ENCODE peak calls at places on chromosomes 12 and 14, in six cellular contexts. J, B, C, L, R and A are unnamed samples. For H3K36me3, the result is how much of the 10 kb centered on the place peaks cover.

GRCh38 chr14:105497671-105498429 is 6.8 kb downstream of the TEDC1 start:
- DNase-seq in J (no peak), B (no peak), C (no peak), L (no peak), R (no peak), A (peak)

GRCh38 chr12:98646165-98646764 is 1.2 kb downstream of the APAF1 start:
- DNase-seq in J (no peak), B (peak), C (peak), L (no peak), R (no peak), A (no peak)

GRCh38 chr14:103078420-103078749 is 5.6 kb upstream of the LBHD2 start:
- DNase-seq in J (peak), B (peak), C (peak), L (peak), R (peak), A (peak)

GRCh38 chr12:132438139-132438700 is 51.7 kb upstream of the FBRSL1 start:
- DNase-seq in J (no peak), B (no peak), C (no peak), L (no peak), R (no peak), A (no peak)

GRCh38 chr12:130084359-130084758 is 77.9 kb upstream of the FZD10 start:
- DNase-seq in J (no peak), B (no peak), C (no peak), L (no peak), R (no peak), A (no peak)

GRCh38 chr12:105352940-105353635 is 22.6 kb downstream of the C12orf75 start:
- DNase-seq in J (no peak), B (peak), C (no peak), L (no peak), R (no peak), A (no peak)

GRCh38 chr14:28375295-28375694 is 391.3 kb upstream of the FOXG1 start:
- DNase-seq in J (peak), B (peak), C (no peak), L (peak), R (no peak), A (no peak)

GRCh38 chr12:70719672-70720420 is 82.6 kb upstream of the PTPRB start:
- DNase-seq in J (peak), B (peak), C (peak), L (peak), R (no peak), A (no peak)

GRCh38 chr12:122835693-122836026 is 403 bp downstream of the HIP1R start:
- DNase-seq in J (peak), B (no peak), C (no peak), L (no peak), R (no peak), A (peak)

GRCh38 chr12:60863421-60863820 is 1267.6 kb downstream of the SLC16A7 start:
- DNase-seq in J (no peak), B (no peak), C (no peak), L (no peak), R (no peak), A (no peak)

GRCh38 chr12:24198936-24199644 is 249.6 kb upstream of the SOX5 start:
- DNase-seq in J (no peak), B (peak), C (no peak), L (no peak), R (peak), A (no peak)

GRCh38 chr12:51536159-51536558 is 54.9 kb upstream of the SCN8A start:
- DNase-seq in J (no peak), B (peak), C (peak), L (no peak), R (no peak), A (no peak)

GRCh38 chr12:119204137-119204536 is 25.4 kb downstream of the HSPB8 start:
- DNase-seq in J (no peak), B (no peak), C (no peak), L (no peak), R (no peak), A (no peak)

GRCh38 chr12:54564768-54565167 is 15.4 kb downstream of the PDE1B start:
- DNase-seq in J (no peak), B (no peak), C (no peak), L (peak), R (no peak), A (no peak)

GRCh38 chr12:103468837-103469236 is 26.9 kb downstream of the C12orf42 start:
- DNase-seq in J (no peak), B (no peak), C (no peak), L (peak), R (no peak), A (no peak)

GRCh38 chr12:52052471-52053186 is 1.4 kb downstream of the NR4A1 start:
- DNase-seq in J (no peak), B (no peak), C (peak), L (no peak), R (no peak), A (no peak)

GRCh38 chr12:32084017-32084688 is 22.5 kb upstream of the BICD1 start:
- DNase-seq in J (no peak), B (peak), C (no peak), L (no peak), R (no peak), A (no peak)

GRCh38 chr12:15831315-15831993 is 42.3 kb upstream of the EPS8 start:
- DNase-seq in J (no peak), B (no peak), C (no peak), L (no peak), R (no peak), A (no peak)

GRCh38 chr12:77569876-77570275 is 260.8 kb upstream of the NAV3 start:
- DNase-seq in J (no peak), B (no peak), C (no peak), L (no peak), R (no peak), A (no peak)

GRCh38 chr12:75943730-75944096 is 87.9 kb downstream of the PHLDA1 start:
- DNase-seq in J (peak), B (no peak), C (no peak), L (no peak), R (no peak), A (no peak)

GRCh38 chr14:23022849-23023499 is 11.7 kb downstream of the PSMB5 start:
- DNase-seq in J (no peak), B (no peak), C (no peak), L (no peak), R (no peak), A (no peak)

GRCh38 chr14:74301594-74302159 is 1.1 kb downstream of the ABCD4 start:
- DNase-seq in J (no peak), B (no peak), C (no peak), L (no peak), R (no peak), A (peak)
- H3K9ac ChIP-seq in J (no peak), B (no peak), C (peak), L (peak), R (peak), A (peak)

GRCh38 chr14:68919129-68919927 is 59.8 kb downstream of the ACTN1 start:
- DNase-seq in J (no peak), B (no peak), C (no peak), L (no peak), R (no peak), A (no peak)
- H3K36me3 ChIP-seq in J (under half), B (under half), C (half or more), L (half or more), R (under half), A (under half)

DNA sequence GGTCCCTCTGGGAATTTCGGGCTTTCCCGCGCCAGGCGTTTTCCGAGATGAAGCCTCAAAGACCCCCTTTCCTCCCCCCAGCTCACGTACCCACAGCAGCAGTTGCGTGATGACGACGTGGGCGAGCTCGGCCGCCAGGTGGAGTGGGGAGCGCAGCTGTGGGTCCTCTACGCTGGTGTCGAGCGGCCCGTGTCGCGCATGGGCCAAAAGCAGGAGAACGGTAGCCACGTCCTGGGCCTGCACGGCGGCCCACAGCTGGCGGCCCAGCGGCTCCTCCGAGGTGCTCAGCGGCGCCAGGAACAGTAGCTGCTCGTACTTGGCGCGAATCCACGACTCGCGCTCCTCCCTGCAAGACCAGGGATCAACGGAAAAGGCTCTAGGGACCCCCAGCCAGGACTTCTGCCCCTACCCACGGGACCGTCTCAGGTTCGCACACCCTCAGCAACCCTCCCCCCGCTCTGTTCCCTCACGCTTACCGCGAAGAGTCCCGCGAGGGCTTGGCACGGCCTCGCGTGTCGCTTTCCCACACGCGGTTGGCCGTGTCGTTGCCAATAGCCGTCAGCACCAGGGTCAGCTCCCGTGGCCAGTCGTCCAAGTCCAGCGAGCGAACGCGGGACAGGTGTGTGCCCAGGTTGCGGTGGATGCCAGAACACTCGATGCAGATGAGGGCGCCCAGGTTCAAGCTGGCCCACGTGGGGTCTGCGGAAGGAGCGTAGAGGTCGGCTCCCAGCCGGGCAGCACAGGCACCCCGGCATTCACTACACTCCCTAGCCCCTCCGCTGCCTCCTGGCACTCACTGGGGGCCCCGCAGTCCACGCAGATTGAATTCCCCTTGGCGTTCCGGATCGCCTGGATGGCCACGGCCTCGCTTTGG is 11.4 kb downstream of the AGAP2 start:
- DNase-seq in J (no peak), B (peak), C (no peak), L (no peak), R (no peak), A (peak)
- H3K9ac ChIP-seq in J (no peak), B (peak), C (peak), L (peak), R (no peak), A (no peak)

GRCh38 chr14:64190974-64191502 is 103.1 kb downstream of the ESR2 start:
- DNase-seq in J (no peak), B (no peak), C (peak), L (no peak), R (no peak), A (no peak)
- H3K36me3 ChIP-seq in J (under half), B (under half), C (under half), L (under half), R (under half), A (under half)

GRCh38 chr12:14774074-14774943 is 29.0 kb downstream of the WBP11 start:
- DNase-seq in J (peak), B (peak), C (peak), L (peak), R (peak), A (peak)

GRCh38 chr12:14774944-14775651 is 28.2 kb downstream of the WBP11 start:
- DNase-seq in J (no peak), B (peak), C (peak), L (no peak), R (no peak), A (peak)

GRCh38 chr12:14773685-14774073 is 29.6 kb downstream of the WBP11 start:
- DNase-seq in J (no peak), B (no peak), C (no peak), L (no peak), R (peak), A (peak)

GRCh38 chr12:14771651-14772137 is 31.6 kb downstream of the WBP11 start:
- DNase-seq in J (peak), B (no peak), C (no peak), L (no peak), R (peak), A (no peak)

DNA sequence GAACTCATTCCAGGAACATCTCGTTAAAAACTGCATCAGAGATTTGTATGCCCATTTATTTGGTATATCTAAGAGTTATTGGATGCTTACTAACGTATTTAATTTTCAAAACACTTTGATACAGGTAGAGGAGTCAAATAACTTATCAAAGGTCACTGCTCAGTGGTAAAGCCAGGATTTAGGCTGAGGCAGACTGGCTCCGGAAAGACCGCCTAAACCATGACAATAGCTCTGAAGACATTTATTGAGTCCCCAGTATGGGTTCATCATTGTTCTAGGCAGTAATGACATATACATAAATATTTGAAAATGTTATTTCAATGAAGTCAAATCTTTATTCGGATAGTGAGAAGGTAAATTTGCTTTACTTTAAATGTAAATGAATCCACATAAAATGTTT is 30.3 kb downstream of the WBP11 start:
- DNase-seq in J (no peak), B (no peak), C (no peak), L (no peak), R (no peak), A (no peak)
- H3K9ac ChIP-seq in J (no peak), B (no peak), C (no peak), L (peak), R (no peak), A (no peak)